ENCODE peak calls at places on chromosomes 3 and 15, in eight cellular contexts. F is pancreas, P is HepG2, G is spleen, M is endodermal cell, N is GM23338, B is IMR-90, V is Panc1. D is an unnamed sample. For H3K4me1, the result is how much of the 10 kb centered on the place peaks cover.

GRCh38 chr15:58454950-58455401 is 23.2 kb downstream of the LIPC start:
- DNase-seq in F (no peak), G (no peak), N (no peak), P (peak), M (no peak), V (no peak), B (no peak), D (no peak)

GRCh38 chr15:91408476-91409076 is 308.5 kb downstream of the SV2B start:
- DNase-seq in M (no peak), F (no peak), V (no peak), B (peak), N (no peak), P (no peak), G (no peak), D (no peak)

GRCh38 chr15:73709671-73710070 is 25.5 kb downstream of the CD276 start:
- DNase-seq in V (no peak), B (no peak), P (no peak), F (no peak), M (no peak), N (no peak), G (no peak), D (no peak)

GRCh38 chr3:12120374-12121140 is 38.2 kb downstream of the TIMP4 start:
- DNase-seq in P (no peak), N (no peak), M (no peak), B (no peak), G (peak), V (no peak), F (no peak), D (no peak)

GRCh38 chr3:154151969-154152368 is 30.8 kb downstream of the ARHGEF26 start:
- DNase-seq in G (no peak), N (no peak), M (no peak), F (no peak), B (peak), V (no peak), P (no peak), D (no peak)

GRCh38 chr15:76470691-76471090 is 134.1 kb downstream of the ISL2 start:
- DNase-seq in V (no peak), P (no peak), F (no peak), N (no peak), M (no peak), G (no peak), B (peak), D (no peak)

GRCh38 chr3:156206157-156206556 is 85.8 kb downstream of the KCNAB1 start:
- DNase-seq in B (peak), M (no peak), P (no peak), N (no peak), F (no peak), V (no peak), G (no peak), D (no peak)

GRCh38 chr3:51709004-51709420 is 2.1 kb downstream of the GRM2 start:
- DNase-seq in V (no peak), N (no peak), P (no peak), M (peak), G (no peak), B (no peak), F (peak), D (no peak)

GRCh38 chr3:106004137-106004600 is 135.4 kb upstream of the CBLB start:
- DNase-seq in N (no peak), M (no peak), P (no peak), F (no peak), B (peak), G (no peak), V (no peak), D (no peak)

GRCh38 chr3:84066920-84067319 is 891.9 kb upstream of the CADM2 start:
- DNase-seq in N (peak), V (no peak), B (no peak), F (no peak), M (peak), G (no peak), P (no peak), D (no peak)

GRCh38 chr3:13621381-13622221 is 72.7 kb downstream of the FBLN2 start:
- DNase-seq in M (no peak), P (no peak), V (no peak), B (no peak), F (no peak), G (peak), N (no peak), D (no peak)

GRCh38 chr15:75024102-75024636 is 779 bp downstream of the PPCDC start:
- DNase-seq in V (no peak), B (peak), M (no peak), G (no peak), P (no peak), N (peak), F (no peak), D (no peak)

GRCh38 chr15:96252148-96252547 is 78.4 kb upstream of the NR2F2 start:
- DNase-seq in V (no peak), F (no peak), G (no peak), P (no peak), N (no peak), M (no peak), B (no peak), D (peak)

GRCh38 chr3:73134034-73134433 is 72.6 kb downstream of the EBLN2 start:
- DNase-seq in V (no peak), F (no peak), G (no peak), M (peak), N (no peak), P (no peak), B (no peak), D (no peak)

GRCh38 chr3:50189274-50189673 is 2.1 kb upstream of the GNAT1 start:
- DNase-seq in G (no peak), P (peak), F (peak), N (peak), M (peak), B (peak), V (peak), D (peak)

GRCh38 chr3:98763076-98763475 is at the start of gene ST3GAL6:
- DNase-seq in G (peak), M (no peak), F (no peak), V (no peak), P (no peak), B (peak), N (no peak), D (no peak)

GRCh38 chr15:68711406-68711805 is 109.3 kb downstream of the ANP32A start:
- DNase-seq in P (no peak), M (no peak), B (no peak), G (no peak), N (no peak), F (no peak), V (no peak), D (no peak)

GRCh38 chr15:74307827-74308642 is 59.4 kb downstream of the CYP11A1 start:
- DNase-seq in G (no peak), M (peak), B (peak), N (peak), V (no peak), P (peak), F (no peak), D (peak)

GRCh38 chr3:171187706-171188290 is 161.3 kb upstream of the SLC2A2 start:
- DNase-seq in B (peak), G (no peak), M (peak), F (no peak), V (no peak), N (peak), P (peak), D (no peak)

GRCh38 chr3:177893321-177893720 is 642.9 kb upstream of the KCNMB2 start:
- DNase-seq in P (no peak), V (no peak), N (peak), F (no peak), G (no peak), B (no peak), M (no peak), D (peak)

GRCh38 chr3:42601898-42602581 is 1.6 kb downstream of the NKTR start:
- DNase-seq in F (no peak), N (peak), B (peak), G (no peak), M (no peak), V (no peak), P (peak), D (no peak)

GRCh38 chr15:99127773-99128172 is 22.9 kb downstream of the SYNM start:
- DNase-seq in F (no peak), M (no peak), P (no peak), N (no peak), G (no peak), B (no peak), V (no peak), D (no peak)

GRCh38 chr15:38534691-38535090 is 29.9 kb downstream of the RASGRP1 start:
- DNase-seq in F (no peak), G (no peak), M (no peak), V (no peak), B (no peak), N (no peak), P (no peak), D (no peak)

GRCh38 chr3:12286504-12286903 is 2.4 kb upstream of the PPARG start:
- DNase-seq in F (no peak), P (no peak), N (no peak), B (no peak), V (no peak), M (no peak), G (no peak), D (no peak)

DNA sequence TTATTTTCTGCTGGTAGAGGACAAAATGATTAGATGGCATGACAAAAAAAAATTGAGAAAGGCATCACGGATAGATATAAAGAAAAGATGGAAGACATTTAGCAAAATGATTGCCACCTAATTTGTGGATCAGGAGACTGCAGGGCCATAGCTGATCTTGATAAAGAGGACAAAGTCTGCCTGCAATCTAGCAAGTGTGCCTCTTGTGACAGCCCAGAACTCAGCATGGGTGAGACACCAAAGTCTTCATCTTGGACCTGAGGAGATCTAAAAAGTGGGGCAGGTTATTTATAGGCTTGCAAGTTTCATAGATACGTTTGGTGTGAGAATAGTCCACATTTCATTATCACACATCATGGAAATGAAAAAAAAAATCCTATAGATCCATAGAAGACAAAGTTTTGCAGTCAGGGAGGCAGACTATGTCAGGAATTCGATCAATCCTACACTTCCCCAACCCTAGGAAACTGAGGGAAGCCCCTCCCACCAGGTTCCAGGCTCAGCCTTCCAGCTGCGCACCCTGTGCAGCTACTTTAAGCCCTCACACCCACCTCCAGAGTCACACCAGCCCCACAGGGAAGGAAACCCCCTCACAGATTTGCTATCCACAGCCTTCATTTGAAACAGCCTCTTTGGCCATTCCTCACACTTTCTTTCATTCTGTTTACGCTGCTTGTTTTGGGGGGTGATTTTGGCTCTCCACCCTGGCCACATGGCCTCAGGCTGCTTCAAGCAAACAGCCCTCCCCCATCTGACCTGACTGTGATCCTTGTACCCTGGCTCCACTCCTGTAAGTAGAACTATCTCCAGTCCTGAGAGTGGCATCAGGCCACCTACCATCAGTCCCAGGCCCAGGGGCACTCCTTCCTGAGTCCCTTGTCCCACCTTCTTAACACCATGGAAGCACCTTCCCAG is 28.1 kb upstream of the KLHL6 start:
- DNase-seq in G (no peak), F (no peak), V (no peak), B (no peak), P (no peak), M (peak), N (no peak), D (no peak)
- H3K4me1 ChIP-seq in G (half or more), F (under half), V (under half), B (under half), P (under half), M (under half), N (under half), D (under half)

GRCh38 chr3:195897081-195897852 is 11.1 kb downstream of the TNK2 start:
- DNase-seq in M (peak), V (no peak), N (no peak), P (no peak), G (peak), F (peak), B (peak), D (no peak)
- H3K4me1 ChIP-seq in M (under half), V (half or more), N (under half), P (half or more), G (half or more), F (under half), B (under half), D (under half)

DNA sequence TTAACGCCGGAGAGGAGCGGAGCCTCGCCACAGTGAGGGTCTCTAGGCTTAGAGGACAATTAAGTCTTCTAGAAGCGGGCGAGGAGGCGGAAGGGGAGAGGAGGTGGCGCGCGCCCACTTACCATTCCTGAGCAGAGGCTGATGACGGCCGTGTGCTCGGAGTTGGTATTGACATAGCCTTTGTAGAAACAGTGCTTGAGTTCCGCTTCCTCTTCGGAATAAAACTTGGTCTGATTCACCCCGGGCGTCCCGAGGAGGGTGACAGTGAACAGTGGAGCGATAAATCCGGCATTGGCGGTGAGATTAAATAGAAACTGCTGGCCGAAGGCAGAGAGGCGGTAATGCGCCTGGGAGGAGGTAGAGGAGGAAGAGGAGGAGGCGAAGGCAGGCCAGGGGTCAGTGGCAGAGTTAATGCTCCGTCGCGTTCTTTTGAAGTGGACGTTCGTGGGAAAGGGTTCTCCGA is 1.3 kb downstream of the ADAMTS9 start:
- DNase-seq in P (peak), G (no peak), V (no peak), M (no peak), B (peak), N (peak), F (no peak), D (no peak)
- H3K4me1 ChIP-seq in P (under half), G (under half), V (under half), M (under half), B (under half), N (half or more), F (under half), D (under half)

GRCh38 chr3:63931290-63931689 is 19.1 kb upstream of the SCAANT1 start:
- DNase-seq in N (peak), V (no peak), B (no peak), P (no peak), M (no peak), F (no peak), G (no peak), D (no peak)

GRCh38 chr3:63934041-63934440 is 21.9 kb upstream of the SCAANT1 start:
- DNase-seq in M (no peak), N (peak), G (no peak), P (no peak), V (no peak), B (no peak), F (no peak), D (no peak)

GRCh38 chr3:63934484-63934883 is 22.3 kb upstream of the SCAANT1 start:
- DNase-seq in G (no peak), P (no peak), F (no peak), N (no peak), M (no peak), V (no peak), B (no peak), D (no peak)

GRCh38 chr3:63932509-63933212 is 20.5 kb upstream of the SCAANT1 start:
- DNase-seq in B (no peak), N (no peak), M (no peak), P (no peak), F (no peak), G (no peak), V (no peak), D (no peak)

GRCh38 chr3:63933459-63933858 is 21.3 kb upstream of the SCAANT1 start:
- DNase-seq in G (no peak), V (no peak), B (no peak), N (no peak), F (no peak), P (no peak), M (no peak), D (no peak)
- H3K4me1 ChIP-seq in G (half or more), V (under half), B (under half), N (under half), F (under half), P (under half), M (under half), D (under half)

D was measured in HCT116.